ENCODE peak calls at places on chromosomes 12 and 14, in four cellular contexts. N is left colon, L is GM23248, X is AG04449. C is an unnamed sample.

GRCh38 chr12:34403706-34404376 is 381.5 kb downstream of the ALG10 start:
- DNase-seq in N (no peak), L (no peak), X (no peak), C (no peak)

GRCh38 chr12:104953323-104953722 is 4.8 kb downstream of the SLC41A2 start:
- DNase-seq in N (peak; percentile 41), L (no peak), X (no peak), C (no peak)

GRCh38 chr12:48917857-48918537 is 7.3 kb downstream of the FKBP11 start:
- DNase-seq in N (peak; percentile 28), L (no peak), X (no peak), C (peak; percentile 31)

GRCh38 chr14:71415404-71415690 is 508.1 kb downstream of the PCNX1 start:
- DNase-seq in N (no peak), L (peak; percentile 79), X (peak; percentile 59), C (peak; percentile 80)

GRCh38 chr12:64243809-64244208 is 21.7 kb upstream of the KICS2 start:
- DNase-seq in N (no peak), L (no peak), X (no peak), C (no peak)

GRCh38 chr12:27915536-27915935 is 57.0 kb downstream of the PTHLH start:
- DNase-seq in N (no peak), L (no peak), X (no peak), C (no peak)

GRCh38 chr14:94769413-94770250 is at the start of gene GSC:
- DNase-seq in N (peak; percentile 21), L (peak; percentile 84), X (no peak), C (peak; percentile 63)

GRCh38 chr14:52268191-52269061 is 928 bp downstream of the PTGDR start:
- DNase-seq in N (peak; percentile 41), L (peak; percentile 61), X (no peak), C (peak; percentile 5)

GRCh38 chr14:34536951-34537676 is 2.4 kb downstream of the EAPP start:
- DNase-seq in N (no peak), L (peak; percentile 28), X (peak; percentile 34), C (peak; percentile 65)

GRCh38 chr14:63180017-63180416 is 24.2 kb upstream of the RHOJ start:
- DNase-seq in N (no peak), L (peak; percentile 37), X (no peak), C (peak; percentile 61)

GRCh38 chr12:119594772-119595445 is 1.3 kb downstream of the TMEM233 start:
- DNase-seq in N (no peak), L (peak; percentile 6), X (no peak), C (no peak)

GRCh38 chr14:68097727-68098126 is 278.1 kb downstream of the RAD51B start:
- DNase-seq in N (no peak), L (no peak), X (no peak), C (no peak)

GRCh38 chr12:108441549-108441948 is 73.5 kb upstream of the FICD start:
- DNase-seq in N (no peak), L (no peak), X (no peak), C (no peak)

GRCh38 chr12:51171884-51172514 is 936 bp downstream of the TFCP2 start:
- DNase-seq in N (peak; percentile 32), L (peak; percentile 58), X (no peak), C (peak; percentile 26)

GRCh38 chr14:30799933-30800332 is 74.4 kb upstream of the COCH start:
- DNase-seq in N (no peak), L (no peak), X (no peak), C (no peak)

GRCh38 chr12:32533971-32534590 is 134.7 kb downstream of the FGD4 start:
- DNase-seq in N (peak; percentile 59), L (peak; percentile 88), X (peak; percentile 97), C (peak; percentile 97)

GRCh38 chr12:62754706-62755105 is 180.2 kb downstream of the PPM1H start:
- DNase-seq in N (no peak), L (no peak), X (no peak), C (no peak)

GRCh38 chr12:116166306-116166705 is 111.2 kb downstream of the MED13L start:
- DNase-seq in N (no peak), L (peak; percentile 49), X (no peak), C (peak; percentile 43)

GRCh38 chr14:104554088-104554607 is 25.4 kb upstream of the C14orf180 start:
- DNase-seq in N (no peak), L (no peak), X (no peak), C (no peak)

GRCh38 chr12:62259311-62259992 is 752 bp upstream of the USP15 start:
- DNase-seq in N (peak; percentile 8), L (peak; percentile 29), X (no peak), C (no peak)

GRCh38 chr12:68375701-68376469 is 43.7 kb upstream of the MDM1 start:
- DNase-seq in N (no peak), L (peak; percentile 30), X (no peak), C (peak; percentile 34)

GRCh38 chr12:118781692-118782091 is 199.6 kb upstream of the SRRM4 start:
- DNase-seq in N (no peak), L (no peak), X (no peak), C (no peak)

GRCh38 chr12:6974180-6974579 is 3.5 kb downstream of the EMG1 start:
- DNase-seq in N (no peak), L (no peak), X (no peak), C (no peak)

GRCh38 chr12:704516-705242 is 41.4 kb upstream of the NINJ2 start:
- DNase-seq in N (no peak), L (no peak), X (no peak), C (no peak)

GRCh38 chr12:121789233-121789781 is 4.2 kb downstream of the RHOF start:
- DNase-seq in N (peak; percentile 52), L (no peak), X (no peak), C (no peak)

GRCh38 chr12:1911598-1912575 is 6.6 kb downstream of the CACNA2D4 start:
- DNase-seq in N (no peak), L (no peak), X (no peak), C (no peak)

GRCh38 chr14:99548871-99549270 is 55.1 kb downstream of the CCDC85C start:
- DNase-seq in N (no peak), L (no peak), X (no peak), C (no peak)

GRCh38 chr14:104249706-104250105 is 111.3 kb downstream of the KIF26A start:
- DNase-seq in N (no peak), L (no peak), X (no peak), C (no peak)

GRCh38 chr14:52873694-52874093 is 77.2 kb downstream of the FERMT2 start:
- DNase-seq in N (no peak), L (peak; percentile 87), X (no peak), C (peak; percentile 78)

GRCh38 chr12:87160848-87161601 is 868.2 kb downstream of the C12orf50 start:
- DNase-seq in N (no peak), L (peak; percentile 29), X (no peak), C (no peak)

GRCh38 chr14:30994681-30995620 is 30.5 kb upstream of the AP4S1 start:
- DNase-seq in N (no peak), L (peak; percentile 69), X (no peak), C (peak; percentile 37)

GRCh38 chr12:101485015-101485414 is 9.9 kb downstream of the SPIC start:
- DNase-seq in N (no peak), L (peak; percentile 50), X (peak; percentile 7), C (peak; percentile 11)

GRCh38 chr12:52156757-52157565 is 34.9 kb downstream of the KRT80 start:
- DNase-seq in N (peak; percentile 82), L (peak; percentile 65), X (no peak), C (peak; percentile 42)

GRCh38 chr12:4690760-4691159 is 29.4 kb upstream of the GALNT8 start:
- DNase-seq in N (no peak), L (no peak), X (no peak), C (no peak)

GRCh38 chr14:52706286-52706685 is 714 bp upstream of the PSMC6 start:
- DNase-seq in N (no peak), L (no peak), X (no peak), C (no peak)

C was measured in AG10803.